ENCODE peak calls at places on chromosomes 1 and 21, in nine cellular contexts. One of them, this sample, is unnamed.

GRCh38 chr1:214990619-214991018 is 91.9 kb upstream of the KCNK2 start:
- DNase-seq in fibroblast of mammary gland: peak; percentile 99
- DNase-seq in osteocyte: no peak
- DNase-seq in BJ: peak; percentile 84
- DNase-seq in bronchial epithelial cell: peak; percentile 96
- DNase-seq in fibroblast of pulmonary artery: peak; percentile 90
- DNase-seq in breast epithelium: no peak
- DNase-seq in HFFc6: peak; percentile 92
- DNase-seq in tibial artery: no peak
- DNase-seq in this sample: peak; percentile 94

GRCh38 chr1:43864111-43865045 is 69.2 kb upstream of the ARTN start:
- DNase-seq in tibial artery: no peak
- DNase-seq in fibroblast of pulmonary artery: no peak
- DNase-seq in HFFc6: no peak
- DNase-seq in bronchial epithelial cell: no peak
- DNase-seq in BJ: no peak
- DNase-seq in fibroblast of mammary gland: no peak
- DNase-seq in osteocyte: no peak
- DNase-seq in breast epithelium: no peak
- DNase-seq in this sample: no peak

GRCh38 chr1:203325004-203325417 is 19.7 kb downstream of the BTG2 start:
- DNase-seq in fibroblast of mammary gland: no peak
- DNase-seq in tibial artery: no peak
- DNase-seq in osteocyte: no peak
- DNase-seq in HFFc6: no peak
- DNase-seq in breast epithelium: no peak
- DNase-seq in bronchial epithelial cell: no peak
- DNase-seq in fibroblast of pulmonary artery: no peak
- DNase-seq in BJ: no peak
- DNase-seq in this sample: peak; percentile 40

GRCh38 chr1:222557574-222557973 is 9.7 kb upstream of the HHIPL2 start:
- DNase-seq in HFFc6: no peak
- DNase-seq in fibroblast of pulmonary artery: no peak
- DNase-seq in bronchial epithelial cell: no peak
- DNase-seq in fibroblast of mammary gland: no peak
- DNase-seq in osteocyte: no peak
- DNase-seq in tibial artery: no peak
- DNase-seq in breast epithelium: no peak
- DNase-seq in BJ: no peak
- DNase-seq in this sample: no peak

GRCh38 chr1:9874959-9875635 is 35.0 kb downstream of the CTNNBIP1 start:
- DNase-seq in bronchial epithelial cell: peak; percentile 52
- DNase-seq in fibroblast of pulmonary artery: peak; percentile 77
- DNase-seq in BJ: no peak
- DNase-seq in fibroblast of mammary gland: peak; percentile 68
- DNase-seq in tibial artery: peak; percentile 77
- DNase-seq in HFFc6: peak; percentile 41
- DNase-seq in breast epithelium: peak; percentile 75
- DNase-seq in osteocyte: peak; percentile 90
- DNase-seq in this sample: peak; percentile 77

GRCh38 chr1:156342556-156342955 is 4.2 kb downstream of the TSACC start:
- DNase-seq in breast epithelium: no peak
- DNase-seq in fibroblast of pulmonary artery: no peak
- DNase-seq in HFFc6: peak; percentile 50
- DNase-seq in BJ: peak; percentile 9
- DNase-seq in tibial artery: no peak
- DNase-seq in bronchial epithelial cell: peak; percentile 11
- DNase-seq in fibroblast of mammary gland: peak; percentile 30
- DNase-seq in osteocyte: no peak
- DNase-seq in this sample: no peak

GRCh38 chr1:108199781-108200626 is at the start of gene SLC25A24:
- DNase-seq in osteocyte: peak; percentile 91
- DNase-seq in breast epithelium: peak; percentile 74
- DNase-seq in bronchial epithelial cell: peak; percentile 54
- DNase-seq in tibial artery: peak; percentile 88
- DNase-seq in fibroblast of pulmonary artery: peak; percentile 77
- DNase-seq in fibroblast of mammary gland: peak; percentile 62
- DNase-seq in BJ: no peak
- DNase-seq in HFFc6: peak; percentile 61
- DNase-seq in this sample: peak; percentile 67

GRCh38 chr1:22641906-22642636 is 1.4 kb upstream of the C1QC start:
- DNase-seq in fibroblast of pulmonary artery: peak; percentile 53
- DNase-seq in fibroblast of mammary gland: peak; percentile 37
- DNase-seq in tibial artery: peak; percentile 87
- DNase-seq in osteocyte: peak; percentile 93
- DNase-seq in HFFc6: peak; percentile 25
- DNase-seq in breast epithelium: peak; percentile 80
- DNase-seq in BJ: no peak
- DNase-seq in bronchial epithelial cell: peak; percentile 18
- DNase-seq in this sample: peak; percentile 48

GRCh38 chr1:5742801-5743200 is 249.4 kb downstream of the NPHP4 start:
- DNase-seq in osteocyte: no peak
- DNase-seq in BJ: no peak
- DNase-seq in tibial artery: peak; percentile 61
- DNase-seq in fibroblast of mammary gland: no peak
- DNase-seq in HFFc6: no peak
- DNase-seq in fibroblast of pulmonary artery: no peak
- DNase-seq in breast epithelium: peak; percentile 42
- DNase-seq in bronchial epithelial cell: no peak
- DNase-seq in this sample: no peak

GRCh38 chr1:6001992-6002576 is 9.9 kb upstream of the NPHP4 start:
- DNase-seq in HFFc6: no peak
- DNase-seq in breast epithelium: no peak
- DNase-seq in tibial artery: peak; percentile 43
- DNase-seq in fibroblast of pulmonary artery: no peak
- DNase-seq in bronchial epithelial cell: no peak
- DNase-seq in osteocyte: no peak
- DNase-seq in fibroblast of mammary gland: no peak
- DNase-seq in BJ: no peak
- DNase-seq in this sample: no peak

GRCh38 chr21:41928621-41929220 is 25.1 kb downstream of the C2CD2 start:
- DNase-seq in osteocyte: no peak
- DNase-seq in fibroblast of mammary gland: no peak
- DNase-seq in tibial artery: no peak
- DNase-seq in fibroblast of pulmonary artery: no peak
- DNase-seq in breast epithelium: no peak
- DNase-seq in bronchial epithelial cell: no peak
- DNase-seq in BJ: no peak
- DNase-seq in HFFc6: no peak
- DNase-seq in this sample: no peak

GRCh38 chr1:227343201-227343600 is 24.9 kb upstream of the CDC42BPA start:
- DNase-seq in fibroblast of mammary gland: peak; percentile 8
- DNase-seq in breast epithelium: no peak
- DNase-seq in tibial artery: no peak
- DNase-seq in BJ: peak; percentile 43
- DNase-seq in osteocyte: no peak
- DNase-seq in fibroblast of pulmonary artery: peak; percentile 11
- DNase-seq in bronchial epithelial cell: no peak
- DNase-seq in HFFc6: peak; percentile 8
- DNase-seq in this sample: peak; percentile 28

GRCh38 chr1:31374511-31375196 is 1.8 kb upstream of the FABP3 start:
- DNase-seq in HFFc6: peak; percentile 51
- DNase-seq in BJ: no peak
- DNase-seq in bronchial epithelial cell: no peak
- DNase-seq in fibroblast of mammary gland: peak; percentile 92
- DNase-seq in breast epithelium: no peak
- DNase-seq in osteocyte: no peak
- DNase-seq in tibial artery: peak; percentile 82
- DNase-seq in fibroblast of pulmonary artery: peak; percentile 62
- DNase-seq in this sample: peak; percentile 92

GRCh38 chr1:200634449-200635122 is 14.0 kb upstream of the KIF14 start:
- DNase-seq in HFFc6: no peak
- DNase-seq in tibial artery: no peak
- DNase-seq in fibroblast of mammary gland: no peak
- DNase-seq in bronchial epithelial cell: no peak
- DNase-seq in BJ: no peak
- DNase-seq in fibroblast of pulmonary artery: no peak
- DNase-seq in breast epithelium: no peak
- DNase-seq in osteocyte: no peak
- DNase-seq in this sample: no peak
- TF ChIP-seq CTCF in HFFc6: peak; percentile 59
- TF ChIP-seq CTCF in tibial artery: no peak
- TF ChIP-seq CTCF in fibroblast of mammary gland: peak; percentile 9
- TF ChIP-seq CTCF in bronchial epithelial cell: no peak
- TF ChIP-seq CTCF in BJ: no peak
- TF ChIP-seq CTCF in fibroblast of pulmonary artery: no peak
- TF ChIP-seq CTCF in breast epithelium: no peak
- TF ChIP-seq CTCF in osteocyte: no peak
- TF ChIP-seq CTCF in this sample: no peak

DNA sequence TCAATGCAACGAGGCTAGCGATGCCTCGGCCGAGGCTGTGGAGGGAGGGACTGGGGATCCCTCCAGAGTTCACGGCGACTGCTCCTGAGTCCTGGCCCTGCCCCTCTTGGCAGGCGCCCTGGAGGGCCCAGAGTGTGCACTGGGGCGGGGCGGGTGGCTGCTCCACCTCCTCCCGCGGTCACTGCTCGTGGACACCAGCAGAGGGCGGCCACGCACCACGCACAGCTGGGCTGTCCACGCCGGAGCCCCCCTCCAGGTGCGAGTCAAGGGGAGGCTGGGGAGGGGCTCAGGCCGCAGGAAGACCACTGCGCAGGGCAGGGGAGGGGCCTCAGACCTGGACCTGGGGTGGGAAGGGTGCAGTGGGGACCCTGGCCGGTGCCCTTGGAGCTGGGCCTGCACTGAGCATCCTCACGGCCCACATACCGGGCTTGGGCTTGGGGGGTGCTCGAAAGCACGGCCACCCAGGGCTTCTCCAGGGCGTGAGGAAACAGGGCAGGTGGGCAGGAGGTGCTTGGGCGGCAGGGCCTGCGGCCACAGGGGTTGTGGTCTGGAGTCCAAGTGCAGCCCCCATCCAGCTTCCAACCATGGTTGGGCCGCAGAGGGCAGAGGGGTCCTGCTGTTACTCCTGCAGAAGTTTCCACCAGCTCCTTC is 20.6 kb upstream of the TTC34 start:
- DNase-seq in HFFc6: no peak
- DNase-seq in bronchial epithelial cell: no peak
- DNase-seq in tibial artery: peak; percentile 73
- DNase-seq in BJ: no peak
- DNase-seq in fibroblast of mammary gland: no peak
- DNase-seq in breast epithelium: no peak
- DNase-seq in fibroblast of pulmonary artery: no peak
- DNase-seq in osteocyte: no peak
- DNase-seq in this sample: no peak
- TF ChIP-seq CTCF in HFFc6: peak; percentile 47
- TF ChIP-seq CTCF in bronchial epithelial cell: no peak
- TF ChIP-seq CTCF in tibial artery: peak; percentile 61
- TF ChIP-seq CTCF in BJ: no peak
- TF ChIP-seq CTCF in fibroblast of mammary gland: no peak
- TF ChIP-seq CTCF in breast epithelium: no peak
- TF ChIP-seq CTCF in fibroblast of pulmonary artery: no peak
- TF ChIP-seq CTCF in osteocyte: no peak
- TF ChIP-seq CTCF in this sample: no peak

GRCh38 chr21:39715804-39716397 is 29.1 kb upstream of the IGSF5 start:
- DNase-seq in breast epithelium: no peak
- DNase-seq in fibroblast of pulmonary artery: peak; percentile 54
- DNase-seq in bronchial epithelial cell: peak; percentile 21
- DNase-seq in HFFc6: peak; percentile 9
- DNase-seq in osteocyte: no peak
- DNase-seq in BJ: no peak
- DNase-seq in tibial artery: no peak
- DNase-seq in fibroblast of mammary gland: peak; percentile 41
- DNase-seq in this sample: peak; percentile 55
- TF ChIP-seq CTCF in breast epithelium: peak; percentile 33
- TF ChIP-seq CTCF in fibroblast of pulmonary artery: peak; percentile 51
- TF ChIP-seq CTCF in bronchial epithelial cell: peak; percentile 52
- TF ChIP-seq CTCF in HFFc6: peak; percentile 91
- TF ChIP-seq CTCF in osteocyte: peak; percentile 75
- TF ChIP-seq CTCF in BJ: peak; percentile 65
- TF ChIP-seq CTCF in tibial artery: peak; percentile 46
- TF ChIP-seq CTCF in fibroblast of mammary gland: peak; percentile 52
- TF ChIP-seq CTCF in this sample: peak; percentile 51

GRCh38 chr1:24775348-24775747 is 30.1 kb downstream of the CLIC4 start:
- DNase-seq in fibroblast of pulmonary artery: no peak
- DNase-seq in BJ: no peak
- DNase-seq in osteocyte: no peak
- DNase-seq in tibial artery: no peak
- DNase-seq in bronchial epithelial cell: no peak
- DNase-seq in HFFc6: no peak
- DNase-seq in fibroblast of mammary gland: no peak
- DNase-seq in breast epithelium: no peak
- DNase-seq in this sample: no peak

GRCh38 chr1:24775901-24776300 is 30.7 kb downstream of the CLIC4 start:
- DNase-seq in HFFc6: no peak
- DNase-seq in bronchial epithelial cell: no peak
- DNase-seq in fibroblast of pulmonary artery: no peak
- DNase-seq in osteocyte: no peak
- DNase-seq in tibial artery: no peak
- DNase-seq in BJ: no peak
- DNase-seq in fibroblast of mammary gland: no peak
- DNase-seq in breast epithelium: no peak
- DNase-seq in this sample: no peak

GRCh38 chr1:24778141-24778540 is 32.9 kb downstream of the CLIC4 start:
- DNase-seq in tibial artery: no peak
- DNase-seq in HFFc6: no peak
- DNase-seq in fibroblast of mammary gland: no peak
- DNase-seq in BJ: no peak
- DNase-seq in osteocyte: no peak
- DNase-seq in breast epithelium: no peak
- DNase-seq in bronchial epithelial cell: no peak
- DNase-seq in fibroblast of pulmonary artery: no peak
- DNase-seq in this sample: no peak

GRCh38 chr1:24779689-24780464 is 34.6 kb downstream of the CLIC4 start:
- DNase-seq in tibial artery: no peak
- DNase-seq in breast epithelium: no peak
- DNase-seq in HFFc6: no peak
- DNase-seq in bronchial epithelial cell: no peak
- DNase-seq in fibroblast of pulmonary artery: no peak
- DNase-seq in BJ: no peak
- DNase-seq in fibroblast of mammary gland: no peak
- DNase-seq in osteocyte: no peak
- DNase-seq in this sample: peak; percentile 25

GRCh38 chr1:24776821-24777220 is 31.6 kb downstream of the CLIC4 start:
- DNase-seq in osteocyte: no peak
- DNase-seq in fibroblast of pulmonary artery: no peak
- DNase-seq in tibial artery: no peak
- DNase-seq in bronchial epithelial cell: no peak
- DNase-seq in HFFc6: no peak
- DNase-seq in breast epithelium: no peak
- DNase-seq in fibroblast of mammary gland: no peak
- DNase-seq in BJ: no peak
- DNase-seq in this sample: no peak
- TF ChIP-seq CTCF in osteocyte: no peak
- TF ChIP-seq CTCF in fibroblast of pulmonary artery: no peak
- TF ChIP-seq CTCF in tibial artery: no peak
- TF ChIP-seq CTCF in bronchial epithelial cell: no peak
- TF ChIP-seq CTCF in HFFc6: no peak
- TF ChIP-seq CTCF in breast epithelium: no peak
- TF ChIP-seq CTCF in fibroblast of mammary gland: no peak
- TF ChIP-seq CTCF in BJ: no peak
- TF ChIP-seq CTCF in this sample: no peak

This sample was measured in fibroblast of the aortic adventitia.